ENCODE peak calls at places on chromosomes 13 and 19, in eight cellular contexts. One of them, this sample, is unnamed.

GRCh38 chr19:42091300-42092266 is 15.6 kb downstream of the ZNF574 start:
- DNase-seq in activated T-cell treated with anti-CD3 and anti-CD28 coated beads for 4 hours: no peak
- DNase-seq in SW480: no peak
- DNase-seq in NCI-H774: no peak
- DNase-seq in T-helper 2 cell treated with Interferon-gamma antibody and Interleukin-4, amounts not matched to agents 5 μg/mL and 100 μg/mL, for 36 hours: no peak
- DNase-seq in bronchial epithelial cell: peak; percentile 68
- DNase-seq in GM23248: peak; percentile 79
- DNase-seq in T follicular helper cell: no peak
- DNase-seq in this sample: no peak

GRCh38 chr19:31270897-31271568 is 78.2 kb downstream of the TSHZ3 start:
- DNase-seq in GM23248: peak; percentile 79
- DNase-seq in T follicular helper cell: no peak
- DNase-seq in NCI-H774: no peak
- DNase-seq in bronchial epithelial cell: no peak
- DNase-seq in T-helper 2 cell treated with Interferon-gamma antibody and Interleukin-4, amounts not matched to agents 5 μg/mL and 100 μg/mL, for 36 hours: no peak
- DNase-seq in SW480: no peak
- DNase-seq in activated T-cell treated with anti-CD3 and anti-CD28 coated beads for 4 hours: no peak
- DNase-seq in this sample: no peak

GRCh38 chr19:18396471-18397241 is 766 bp downstream of the LRRC25 start:
- DNase-seq in T follicular helper cell: no peak
- DNase-seq in SW480: no peak
- DNase-seq in GM23248: no peak
- DNase-seq in activated T-cell treated with anti-CD3 and anti-CD28 coated beads for 4 hours: no peak
- DNase-seq in bronchial epithelial cell: no peak
- DNase-seq in NCI-H774: no peak
- DNase-seq in T-helper 2 cell treated with Interferon-gamma antibody and Interleukin-4, amounts not matched to agents 5 μg/mL and 100 μg/mL, for 36 hours: no peak
- DNase-seq in this sample: no peak

GRCh38 chr19:3129112-3129511 is 6.7 kb upstream of the GNA15 start:
- DNase-seq in T-helper 2 cell treated with Interferon-gamma antibody and Interleukin-4, amounts not matched to agents 5 μg/mL and 100 μg/mL, for 36 hours: no peak
- DNase-seq in bronchial epithelial cell: peak; percentile 60
- DNase-seq in GM23248: peak; percentile 75
- DNase-seq in SW480: peak; percentile 22
- DNase-seq in NCI-H774: no peak
- DNase-seq in T follicular helper cell: no peak
- DNase-seq in activated T-cell treated with anti-CD3 and anti-CD28 coated beads for 4 hours: peak; percentile 23
- DNase-seq in this sample: no peak

GRCh38 chr19:970695-971094 is 13.4 kb upstream of the WDR18 start:
- DNase-seq in NCI-H774: no peak
- DNase-seq in T-helper 2 cell treated with Interferon-gamma antibody and Interleukin-4, amounts not matched to agents 5 μg/mL and 100 μg/mL, for 36 hours: no peak
- DNase-seq in GM23248: peak; percentile 26
- DNase-seq in SW480: no peak
- DNase-seq in bronchial epithelial cell: no peak
- DNase-seq in activated T-cell treated with anti-CD3 and anti-CD28 coated beads for 4 hours: no peak
- DNase-seq in T follicular helper cell: no peak
- DNase-seq in this sample: no peak

GRCh38 chr19:4868286-4868834 is 893 bp upstream of the PLIN3 start:
- DNase-seq in bronchial epithelial cell: no peak
- DNase-seq in T-helper 2 cell treated with Interferon-gamma antibody and Interleukin-4, amounts not matched to agents 5 μg/mL and 100 μg/mL, for 36 hours: no peak
- DNase-seq in activated T-cell treated with anti-CD3 and anti-CD28 coated beads for 4 hours: no peak
- DNase-seq in SW480: no peak
- DNase-seq in T follicular helper cell: no peak
- DNase-seq in NCI-H774: no peak
- DNase-seq in GM23248: no peak
- DNase-seq in this sample: no peak

GRCh38 chr19:5020368-5020767 is 51.5 kb downstream of the KDM4B start:
- DNase-seq in T follicular helper cell: no peak
- DNase-seq in NCI-H774: no peak
- DNase-seq in T-helper 2 cell treated with Interferon-gamma antibody and Interleukin-4, amounts not matched to agents 5 μg/mL and 100 μg/mL, for 36 hours: no peak
- DNase-seq in GM23248: no peak
- DNase-seq in SW480: no peak
- DNase-seq in bronchial epithelial cell: no peak
- DNase-seq in activated T-cell treated with anti-CD3 and anti-CD28 coated beads for 4 hours: no peak
- DNase-seq in this sample: no peak

GRCh38 chr19:44942067-44942571 is at the start of gene APOC4:
- DNase-seq in bronchial epithelial cell: no peak
- DNase-seq in SW480: no peak
- DNase-seq in NCI-H774: no peak
- DNase-seq in T-helper 2 cell treated with Interferon-gamma antibody and Interleukin-4, amounts not matched to agents 5 μg/mL and 100 μg/mL, for 36 hours: no peak
- DNase-seq in GM23248: no peak
- DNase-seq in T follicular helper cell: no peak
- DNase-seq in activated T-cell treated with anti-CD3 and anti-CD28 coated beads for 4 hours: no peak
- DNase-seq in this sample: no peak

GRCh38 chr19:2081873-2082810 is 14.0 kb downstream of the MOB3A start:
- DNase-seq in activated T-cell treated with anti-CD3 and anti-CD28 coated beads for 4 hours: no peak
- DNase-seq in NCI-H774: no peak
- DNase-seq in SW480: no peak
- DNase-seq in T follicular helper cell: no peak
- DNase-seq in bronchial epithelial cell: no peak
- DNase-seq in T-helper 2 cell treated with Interferon-gamma antibody and Interleukin-4, amounts not matched to agents 5 μg/mL and 100 μg/mL, for 36 hours: peak; percentile 61
- DNase-seq in GM23248: no peak
- DNase-seq in this sample: no peak

GRCh38 chr19:14114439-14114838 is 3.1 kb downstream of the PRKACA start:
- DNase-seq in T follicular helper cell: no peak
- DNase-seq in activated T-cell treated with anti-CD3 and anti-CD28 coated beads for 4 hours: no peak
- DNase-seq in GM23248: no peak
- DNase-seq in bronchial epithelial cell: no peak
- DNase-seq in NCI-H774: no peak
- DNase-seq in SW480: no peak
- DNase-seq in T-helper 2 cell treated with Interferon-gamma antibody and Interleukin-4, amounts not matched to agents 5 μg/mL and 100 μg/mL, for 36 hours: no peak
- DNase-seq in this sample: no peak

GRCh38 chr13:108269601-108270328 is at the start of gene TNFSF13B:
- DNase-seq in NCI-H774: no peak
- DNase-seq in T follicular helper cell: peak; percentile 3
- DNase-seq in T-helper 2 cell treated with Interferon-gamma antibody and Interleukin-4, amounts not matched to agents 5 μg/mL and 100 μg/mL, for 36 hours: peak; percentile 66
- DNase-seq in bronchial epithelial cell: no peak
- DNase-seq in GM23248: peak; percentile 59
- DNase-seq in SW480: no peak
- DNase-seq in activated T-cell treated with anti-CD3 and anti-CD28 coated beads for 4 hours: no peak
- DNase-seq in this sample: peak; percentile 24

GRCh38 chr19:4151623-4152022 is 1.8 kb upstream of the CREB3L3 start:
- DNase-seq in NCI-H774: no peak
- DNase-seq in GM23248: no peak
- DNase-seq in T-helper 2 cell treated with Interferon-gamma antibody and Interleukin-4, amounts not matched to agents 5 μg/mL and 100 μg/mL, for 36 hours: no peak
- DNase-seq in bronchial epithelial cell: no peak
- DNase-seq in T follicular helper cell: no peak
- DNase-seq in SW480: no peak
- DNase-seq in activated T-cell treated with anti-CD3 and anti-CD28 coated beads for 4 hours: no peak
- DNase-seq in this sample: no peak

GRCh38 chr19:19820774-19821315 is 705 bp downstream of the ZNF506 start:
- DNase-seq in T follicular helper cell: no peak
- DNase-seq in bronchial epithelial cell: no peak
- DNase-seq in T-helper 2 cell treated with Interferon-gamma antibody and Interleukin-4, amounts not matched to agents 5 μg/mL and 100 μg/mL, for 36 hours: no peak
- DNase-seq in NCI-H774: no peak
- DNase-seq in SW480: no peak
- DNase-seq in activated T-cell treated with anti-CD3 and anti-CD28 coated beads for 4 hours: no peak
- DNase-seq in GM23248: peak; percentile 1
- DNase-seq in this sample: no peak

GRCh38 chr13:80341771-80342271 is 895 bp upstream of the SPRY2 start:
- DNase-seq in NCI-H774: no peak
- DNase-seq in T follicular helper cell: no peak
- DNase-seq in T-helper 2 cell treated with Interferon-gamma antibody and Interleukin-4, amounts not matched to agents 5 μg/mL and 100 μg/mL, for 36 hours: no peak
- DNase-seq in bronchial epithelial cell: peak; percentile 21
- DNase-seq in activated T-cell treated with anti-CD3 and anti-CD28 coated beads for 4 hours: no peak
- DNase-seq in SW480: peak; percentile 74
- DNase-seq in GM23248: peak; percentile 48
- DNase-seq in this sample: no peak

GRCh38 chr19:4443966-4444764 is 13.4 kb downstream of the UBXN6 start:
- DNase-seq in T follicular helper cell: no peak
- DNase-seq in GM23248: no peak
- DNase-seq in SW480: no peak
- DNase-seq in T-helper 2 cell treated with Interferon-gamma antibody and Interleukin-4, amounts not matched to agents 5 μg/mL and 100 μg/mL, for 36 hours: no peak
- DNase-seq in NCI-H774: no peak
- DNase-seq in activated T-cell treated with anti-CD3 and anti-CD28 coated beads for 4 hours: no peak
- DNase-seq in bronchial epithelial cell: no peak
- DNase-seq in this sample: no peak

GRCh38 chr19:6012416-6013170 is 34.7 kb upstream of the RANBP3 start:
- DNase-seq in GM23248: no peak
- DNase-seq in T-helper 2 cell treated with Interferon-gamma antibody and Interleukin-4, amounts not matched to agents 5 μg/mL and 100 μg/mL, for 36 hours: no peak
- DNase-seq in T follicular helper cell: no peak
- DNase-seq in NCI-H774: no peak
- DNase-seq in activated T-cell treated with anti-CD3 and anti-CD28 coated beads for 4 hours: no peak
- DNase-seq in SW480: no peak
- DNase-seq in bronchial epithelial cell: no peak
- DNase-seq in this sample: no peak

GRCh38 chr13:111115051-111115840 is at the start of gene ARHGEF7:
- DNase-seq in T follicular helper cell: no peak
- DNase-seq in T-helper 2 cell treated with Interferon-gamma antibody and Interleukin-4, amounts not matched to agents 5 μg/mL and 100 μg/mL, for 36 hours: no peak
- DNase-seq in GM23248: peak; percentile 69
- DNase-seq in NCI-H774: peak; percentile 76
- DNase-seq in activated T-cell treated with anti-CD3 and anti-CD28 coated beads for 4 hours: no peak
- DNase-seq in SW480: peak; percentile 12
- DNase-seq in bronchial epithelial cell: no peak
- DNase-seq in this sample: no peak

GRCh38 chr19:16025108-16026101 is 50.9 kb upstream of the TPM4 start:
- DNase-seq in NCI-H774: no peak
- DNase-seq in bronchial epithelial cell: peak; percentile 29
- DNase-seq in T-helper 2 cell treated with Interferon-gamma antibody and Interleukin-4, amounts not matched to agents 5 μg/mL and 100 μg/mL, for 36 hours: no peak
- DNase-seq in GM23248: peak; percentile 92
- DNase-seq in activated T-cell treated with anti-CD3 and anti-CD28 coated beads for 4 hours: no peak
- DNase-seq in SW480: peak; percentile 67
- DNase-seq in T follicular helper cell: no peak
- DNase-seq in this sample: peak; percentile 24

GRCh38 chr13:32347651-32348050 is 32.3 kb downstream of the BRCA2 start:
- DNase-seq in GM23248: no peak
- DNase-seq in T follicular helper cell: no peak
- DNase-seq in SW480: no peak
- DNase-seq in bronchial epithelial cell: no peak
- DNase-seq in T-helper 2 cell treated with Interferon-gamma antibody and Interleukin-4, amounts not matched to agents 5 μg/mL and 100 μg/mL, for 36 hours: no peak
- DNase-seq in NCI-H774: no peak
- DNase-seq in activated T-cell treated with anti-CD3 and anti-CD28 coated beads for 4 hours: no peak
- DNase-seq in this sample: no peak

GRCh38 chr13:68708336-68708908 is 1399.2 kb upstream of the ATXN8OS start:
- DNase-seq in SW480: no peak
- DNase-seq in activated T-cell treated with anti-CD3 and anti-CD28 coated beads for 4 hours: no peak
- DNase-seq in T follicular helper cell: no peak
- DNase-seq in T-helper 2 cell treated with Interferon-gamma antibody and Interleukin-4, amounts not matched to agents 5 μg/mL and 100 μg/mL, for 36 hours: no peak
- DNase-seq in GM23248: no peak
- DNase-seq in bronchial epithelial cell: no peak
- DNase-seq in NCI-H774: no peak
- DNase-seq in this sample: no peak

GRCh38 chr19:44891016-44891882 is at the start of gene TOMM40:
- DNase-seq in SW480: peak; percentile 100
- DNase-seq in bronchial epithelial cell: peak; percentile 98
- DNase-seq in GM23248: peak; percentile 100
- DNase-seq in NCI-H774: no peak
- DNase-seq in T-helper 2 cell treated with Interferon-gamma antibody and Interleukin-4, amounts not matched to agents 5 μg/mL and 100 μg/mL, for 36 hours: no peak
- DNase-seq in T follicular helper cell: peak; percentile 100
- DNase-seq in activated T-cell treated with anti-CD3 and anti-CD28 coated beads for 4 hours: peak; percentile 100
- DNase-seq in this sample: no peak

GRCh38 chr13:40665061-40665753 is 1.2 kb downstream of the FOXO1 start:
- DNase-seq in activated T-cell treated with anti-CD3 and anti-CD28 coated beads for 4 hours: peak; percentile 26
- DNase-seq in NCI-H774: no peak
- DNase-seq in GM23248: peak; percentile 43
- DNase-seq in T-helper 2 cell treated with Interferon-gamma antibody and Interleukin-4, amounts not matched to agents 5 μg/mL and 100 μg/mL, for 36 hours: peak; percentile 42
- DNase-seq in bronchial epithelial cell: no peak
- DNase-seq in SW480: peak; percentile 61
- DNase-seq in T follicular helper cell: peak; percentile 12
- DNase-seq in this sample: no peak

GRCh38 chr13:68264692-68265091 is 1034.6 kb upstream of the PCDH9 start:
- DNase-seq in bronchial epithelial cell: no peak
- DNase-seq in T follicular helper cell: no peak
- DNase-seq in SW480: no peak
- DNase-seq in GM23248: no peak
- DNase-seq in T-helper 2 cell treated with Interferon-gamma antibody and Interleukin-4, amounts not matched to agents 5 μg/mL and 100 μg/mL, for 36 hours: no peak
- DNase-seq in activated T-cell treated with anti-CD3 and anti-CD28 coated beads for 4 hours: no peak
- DNase-seq in NCI-H774: no peak
- DNase-seq in this sample: no peak

GRCh38 chr13:26061947-26062346 is 10.1 kb upstream of the SHISA2 start:
- DNase-seq in NCI-H774: no peak
- DNase-seq in T follicular helper cell: no peak
- DNase-seq in T-helper 2 cell treated with Interferon-gamma antibody and Interleukin-4, amounts not matched to agents 5 μg/mL and 100 μg/mL, for 36 hours: no peak
- DNase-seq in GM23248: peak; percentile 88
- DNase-seq in SW480: no peak
- DNase-seq in bronchial epithelial cell: peak; percentile 77
- DNase-seq in activated T-cell treated with anti-CD3 and anti-CD28 coated beads for 4 hours: no peak
- DNase-seq in this sample: peak; percentile 55

GRCh38 chr13:114264886-114265611 is 16.4 kb upstream of the UPF3A start:
- DNase-seq in T follicular helper cell: no peak
- DNase-seq in SW480: no peak
- DNase-seq in activated T-cell treated with anti-CD3 and anti-CD28 coated beads for 4 hours: no peak
- DNase-seq in T-helper 2 cell treated with Interferon-gamma antibody and Interleukin-4, amounts not matched to agents 5 μg/mL and 100 μg/mL, for 36 hours: no peak
- DNase-seq in NCI-H774: no peak
- DNase-seq in bronchial epithelial cell: no peak
- DNase-seq in GM23248: peak; percentile 81
- DNase-seq in this sample: peak; percentile 84

GRCh38 chr19:23365222-23365621 is 30.0 kb downstream of the ZNF91 start:
- DNase-seq in bronchial epithelial cell: peak; percentile 38
- DNase-seq in T follicular helper cell: no peak
- DNase-seq in activated T-cell treated with anti-CD3 and anti-CD28 coated beads for 4 hours: no peak
- DNase-seq in GM23248: no peak
- DNase-seq in T-helper 2 cell treated with Interferon-gamma antibody and Interleukin-4, amounts not matched to agents 5 μg/mL and 100 μg/mL, for 36 hours: no peak
- DNase-seq in NCI-H774: no peak
- DNase-seq in SW480: no peak
- DNase-seq in this sample: no peak

GRCh38 chr13:111954681-111955411 is 112.1 kb upstream of the SOX1 start:
- DNase-seq in SW480: peak; percentile 66
- DNase-seq in T-helper 2 cell treated with Interferon-gamma antibody and Interleukin-4, amounts not matched to agents 5 μg/mL and 100 μg/mL, for 36 hours: no peak
- DNase-seq in NCI-H774: no peak
- DNase-seq in GM23248: no peak
- DNase-seq in bronchial epithelial cell: no peak
- DNase-seq in T follicular helper cell: no peak
- DNase-seq in activated T-cell treated with anti-CD3 and anti-CD28 coated beads for 4 hours: no peak
- DNase-seq in this sample: no peak

GRCh38 chr19:8332976-8333770 is 9.9 kb downstream of the KANK3 start:
- DNase-seq in bronchial epithelial cell: no peak
- DNase-seq in NCI-H774: no peak
- DNase-seq in GM23248: peak; percentile 19
- DNase-seq in activated T-cell treated with anti-CD3 and anti-CD28 coated beads for 4 hours: no peak
- DNase-seq in T follicular helper cell: no peak
- DNase-seq in SW480: no peak
- DNase-seq in T-helper 2 cell treated with Interferon-gamma antibody and Interleukin-4, amounts not matched to agents 5 μg/mL and 100 μg/mL, for 36 hours: no peak
- DNase-seq in this sample: no peak

GRCh38 chr19:21900401-21900800 is 64.4 kb upstream of the ZNF43 start:
- DNase-seq in T-helper 2 cell treated with Interferon-gamma antibody and Interleukin-4, amounts not matched to agents 5 μg/mL and 100 μg/mL, for 36 hours: no peak
- DNase-seq in activated T-cell treated with anti-CD3 and anti-CD28 coated beads for 4 hours: no peak
- DNase-seq in NCI-H774: no peak
- DNase-seq in bronchial epithelial cell: peak; percentile 48
- DNase-seq in T follicular helper cell: no peak
- DNase-seq in GM23248: no peak
- DNase-seq in SW480: no peak
- DNase-seq in this sample: no peak

GRCh38 chr19:55442372-55443044 is 592 bp downstream of the SHISA7 start:
- DNase-seq in activated T-cell treated with anti-CD3 and anti-CD28 coated beads for 4 hours: no peak
- DNase-seq in T follicular helper cell: no peak
- DNase-seq in GM23248: no peak
- DNase-seq in bronchial epithelial cell: no peak
- DNase-seq in T-helper 2 cell treated with Interferon-gamma antibody and Interleukin-4, amounts not matched to agents 5 μg/mL and 100 μg/mL, for 36 hours: no peak
- DNase-seq in NCI-H774: no peak
- DNase-seq in SW480: peak; percentile 75
- DNase-seq in this sample: no peak

GRCh38 chr19:35115538-35115951 is at the start of gene FXYD3:
- DNase-seq in SW480: no peak
- DNase-seq in bronchial epithelial cell: peak; percentile 41
- DNase-seq in GM23248: no peak
- DNase-seq in activated T-cell treated with anti-CD3 and anti-CD28 coated beads for 4 hours: no peak
- DNase-seq in NCI-H774: no peak
- DNase-seq in T-helper 2 cell treated with Interferon-gamma antibody and Interleukin-4, amounts not matched to agents 5 μg/mL and 100 μg/mL, for 36 hours: no peak
- DNase-seq in T follicular helper cell: no peak
- DNase-seq in this sample: no peak

GRCh38 chr19:14528419-14529253 is 758 bp upstream of the TECR start:
- DNase-seq in SW480: no peak
- DNase-seq in T-helper 2 cell treated with Interferon-gamma antibody and Interleukin-4, amounts not matched to agents 5 μg/mL and 100 μg/mL, for 36 hours: no peak
- DNase-seq in bronchial epithelial cell: no peak
- DNase-seq in activated T-cell treated with anti-CD3 and anti-CD28 coated beads for 4 hours: no peak
- DNase-seq in NCI-H774: no peak
- DNase-seq in T follicular helper cell: no peak
- DNase-seq in GM23248: no peak
- DNase-seq in this sample: no peak

GRCh38 chr19:29841559-29842367 is 30.0 kb downstream of the CCNE1 start:
- DNase-seq in SW480: peak; percentile 76
- DNase-seq in activated T-cell treated with anti-CD3 and anti-CD28 coated beads for 4 hours: no peak
- DNase-seq in T-helper 2 cell treated with Interferon-gamma antibody and Interleukin-4, amounts not matched to agents 5 μg/mL and 100 μg/mL, for 36 hours: no peak
- DNase-seq in GM23248: peak; percentile 31
- DNase-seq in T follicular helper cell: no peak
- DNase-seq in bronchial epithelial cell: peak; percentile 76
- DNase-seq in NCI-H774: no peak
- DNase-seq in this sample: peak; percentile 76

GRCh38 chr13:80131204-80131603 is 209.7 kb downstream of the SPRY2 start:
- DNase-seq in activated T-cell treated with anti-CD3 and anti-CD28 coated beads for 4 hours: no peak
- DNase-seq in bronchial epithelial cell: no peak
- DNase-seq in SW480: peak; percentile 61
- DNase-seq in NCI-H774: no peak
- DNase-seq in T follicular helper cell: no peak
- DNase-seq in T-helper 2 cell treated with Interferon-gamma antibody and Interleukin-4, amounts not matched to agents 5 μg/mL and 100 μg/mL, for 36 hours: no peak
- DNase-seq in GM23248: peak; percentile 80
- DNase-seq in this sample: peak; percentile 73